ENCODE peak calls at places on chromosome 7, in seven cellular contexts. J is Right ventricle myocardium superior; L is stimulated activated CD4-positive, alpha-beta T cell treated with anti-CD3 and anti-CD28 coated beads, Interleukin-12 subunit alpha, Interleukin-12 subunit beta, amount 100 ng/mL, for 48 hours; R is naive thymus-derived CD4-positive, alpha-beta T cell; Y is frontal cortex; F is activated CD4-positive, alpha-beta T cell treated with anti-CD3 and anti-CD28 coated beads, Interleukin-2, amount 10 ng/mL, durations not matched to agents 7 days and 5 days; K is GM19239. Q is an unnamed sample.

GRCh38 chr7:149701495-149702240 is 71.7 kb downstream of the ZNF467 start:
- DNase-seq in J (no peak), L (no peak), R (no peak), Y (no peak), F (no peak), K (no peak), Q (no peak)

GRCh38 chr7:130371059-130371458 is 9.2 kb upstream of the CPA1 start:
- DNase-seq in J (peak), L (no peak), R (no peak), Y (no peak), F (no peak), K (no peak), Q (no peak)

GRCh38 chr7:44962483-44963251 is 16.1 kb downstream of the MYO1G start:
- DNase-seq in J (no peak), L (no peak), R (no peak), Y (peak), F (peak), K (no peak), Q (no peak)

GRCh38 chr7:2143981-2144595 is 88.7 kb downstream of the MAD1L1 start:
- DNase-seq in J (peak), L (no peak), R (no peak), Y (no peak), F (no peak), K (no peak), Q (no peak)

GRCh38 chr7:157471259-157472125 is 134.7 kb downstream of the DNAJB6 start:
- DNase-seq in J (no peak), L (no peak), R (peak), Y (no peak), F (peak), K (no peak), Q (no peak)

GRCh38 chr7:70647801-70648491 is 484.0 kb upstream of the GALNT17 start:
- DNase-seq in J (no peak), L (peak), R (peak), Y (no peak), F (peak), K (peak), Q (no peak)

GRCh38 chr7:45036801-45037200 is 36.8 kb downstream of the CCM2 start:
- DNase-seq in J (no peak), L (no peak), R (no peak), Y (no peak), F (no peak), K (no peak), Q (no peak)

GRCh38 chr7:151864561-151864960 is 12.4 kb downstream of the PRKAG2 start:
- DNase-seq in J (peak), L (no peak), R (no peak), Y (no peak), F (no peak), K (no peak), Q (no peak)

GRCh38 chr7:5452937-5453540 is 29.4 kb upstream of the TNRC18 start:
- DNase-seq in J (peak), L (no peak), R (no peak), Y (no peak), F (no peak), K (no peak), Q (peak)

GRCh38 chr7:101598981-101599681 is 30.0 kb downstream of the MYL10 start:
- DNase-seq in J (no peak), L (no peak), R (no peak), Y (no peak), F (no peak), K (no peak), Q (no peak)

GRCh38 chr7:85274452-85274851 is 87.6 kb upstream of the SEMA3D start:
- DNase-seq in J (no peak), L (no peak), R (no peak), Y (no peak), F (no peak), K (no peak), Q (no peak)

GRCh38 chr7:135994466-135995205 is 17.5 kb upstream of the MTPN start:
- DNase-seq in J (no peak), L (peak), R (no peak), Y (no peak), F (no peak), K (no peak), Q (no peak)

GRCh38 chr7:152505606-152506005 is 69.8 kb upstream of the KMT2C start:
- DNase-seq in J (no peak), L (no peak), R (no peak), Y (no peak), F (no peak), K (no peak), Q (no peak)

GRCh38 chr7:149741629-149742028 is 31.8 kb downstream of the ZNF467 start:
- DNase-seq in J (no peak), L (no peak), R (no peak), Y (no peak), F (no peak), K (no peak), Q (peak)

GRCh38 chr7:29319719-29320521 is 125.3 kb downstream of the CHN2 start:
- DNase-seq in J (no peak), L (no peak), R (no peak), Y (no peak), F (no peak), K (no peak), Q (peak)

GRCh38 chr7:44215531-44215930 is 14.8 kb downstream of the YKT6 start:
- DNase-seq in J (peak), L (no peak), R (no peak), Y (no peak), F (no peak), K (no peak), Q (no peak)

GRCh38 chr7:76234931-76235441 is 33.3 kb downstream of the SRRM3 start:
- DNase-seq in J (peak), L (peak), R (peak), Y (peak), F (peak), K (peak), Q (peak)

GRCh38 chr7:142365410-142365842 is 107.6 kb upstream of the PRSS58 start:
- DNase-seq in J (no peak), L (no peak), R (no peak), Y (no peak), F (no peak), K (no peak), Q (no peak)

GRCh38 chr7:148382585-148382984 is 208.0 kb upstream of the C7orf33 start:
- DNase-seq in J (no peak), L (no peak), R (no peak), Y (no peak), F (no peak), K (no peak), Q (no peak)

GRCh38 chr7:55206235-55207029 is 158.7 kb upstream of the LANCL2 start:
- DNase-seq in J (no peak), L (no peak), R (no peak), Y (no peak), F (no peak), K (no peak), Q (no peak)

GRCh38 chr7:76281006-76281705 is 21.3 kb upstream of the HSPB1 start:
- DNase-seq in J (no peak), L (no peak), R (no peak), Y (no peak), F (no peak), K (no peak), Q (no peak)

GRCh38 chr7:151550601-151551286 is 31.0 kb upstream of the RHEB start:
- DNase-seq in J (no peak), L (no peak), R (no peak), Y (no peak), F (no peak), K (no peak), Q (peak)

GRCh38 chr7:135771961-135772638 is 23.5 kb upstream of the FAM180A start:
- DNase-seq in J (no peak), L (no peak), R (no peak), Y (no peak), F (no peak), K (no peak), Q (peak)

GRCh38 chr7:108613147-108613948 is 43.7 kb downstream of the DNAJB9 start:
- DNase-seq in J (no peak), L (no peak), R (peak), Y (no peak), F (no peak), K (peak), Q (peak)

GRCh38 chr7:101127460-101128039 is 646 bp downstream of the SERPINE1 start:
- DNase-seq in J (no peak), L (no peak), R (no peak), Y (no peak), F (no peak), K (no peak), Q (no peak)

GRCh38 chr7:6705959-6706665 is 635 bp downstream of the ZNF12 start:
- DNase-seq in J (peak), L (peak), R (peak), Y (no peak), F (peak), K (peak), Q (peak)

GRCh38 chr7:73451780-73452398 is 18.3 kb downstream of the FZD9 start:
- DNase-seq in J (no peak), L (no peak), R (peak), Y (no peak), F (peak), K (peak), Q (peak)

GRCh38 chr7:31370610-31371009 is 30.1 kb upstream of the NEUROD6 start:
- DNase-seq in J (no peak), L (no peak), R (no peak), Y (no peak), F (no peak), K (no peak), Q (no peak)

GRCh38 chr7:111388912-111389311 is 173.4 kb downstream of the IMMP2L start:
- DNase-seq in J (no peak), L (no peak), R (no peak), Y (no peak), F (no peak), K (no peak), Q (no peak)

GRCh38 chr7:149598721-149599308 is 101.2 kb upstream of the ZNF746 start:
- DNase-seq in J (no peak), L (no peak), R (no peak), Y (no peak), F (peak), K (no peak), Q (peak)

Q was measured in OCI-M1.